ENCODE peak calls at places on chromosomes 6 and 20, in ten cellular contexts. W, V, J, M, Y, H, X, D, P and Q are unnamed samples.
A peak's percentile ranks its signal among the peaks of the same experiment; 100 is the strongest.

GRCh38 chr20:19826179-19826914 is 68.3 kb downstream of the RIN2 start:
- DNase-seq in Y (no peak), X (no peak), J (no peak), V (no peak), W (no peak), M (no peak), P (no peak), D (no peak), H (no peak), Q (no peak)

GRCh38 chr6:170152989-170153388 is 137.9 kb downstream of the DLL1 start:
- DNase-seq in P (no peak), H (peak; percentile 23), Y (no peak), J (no peak), D (no peak), V (peak; percentile 63), M (no peak), W (no peak), X (no peak), Q (no peak)

GRCh38 chr6:146890644-146891434 is 292.1 kb downstream of the ADGB start:
- DNase-seq in M (no peak), J (no peak), W (no peak), X (no peak), V (no peak), P (no peak), Y (no peak), D (peak; percentile 36), H (no peak), Q (no peak)

GRCh38 chr6:15434263-15434662 is 188.4 kb downstream of the JARID2 start:
- DNase-seq in P (no peak), V (no peak), J (no peak), D (no peak), M (peak; percentile 26), W (no peak), Y (no peak), H (no peak), X (no peak), Q (no peak)

GRCh38 chr6:125942677-125943527 is 13.7 kb upstream of the HINT3 start:
- DNase-seq in M (no peak), P (no peak), H (no peak), Y (no peak), W (no peak), V (peak; percentile 38), X (no peak), D (no peak), J (no peak), Q (no peak)

GRCh38 chr20:9079038-9079731 is 10.3 kb downstream of the PLCB4 start:
- DNase-seq in D (no peak), V (no peak), W (no peak), J (no peak), M (no peak), P (no peak), X (no peak), Y (no peak), H (no peak), Q (no peak)

GRCh38 chr6:121055572-121056163 is 278.6 kb downstream of the TBC1D32 start:
- DNase-seq in H (peak; percentile 3), P (no peak), X (no peak), D (peak; percentile 42), J (no peak), W (peak; percentile 2), Y (no peak), V (no peak), M (peak; percentile 21), Q (peak; percentile 33)

GRCh38 chr6:1395941-1396908 is 6.8 kb downstream of the FOXF2 start:
- DNase-seq in V (no peak), H (no peak), M (no peak), P (no peak), D (peak; percentile 78), X (no peak), W (no peak), J (no peak), Y (no peak), Q (no peak)

GRCh38 chr6:132096245-132096644 is 145.1 kb upstream of the CCN2 start:
- DNase-seq in D (no peak), X (no peak), H (no peak), M (no peak), Y (no peak), V (no peak), W (no peak), J (no peak), P (no peak), Q (no peak)

GRCh38 chr6:1618305-1619105 is 8.8 kb downstream of the FOXC1 start:
- DNase-seq in D (no peak), J (no peak), X (no peak), V (no peak), W (no peak), H (no peak), Y (no peak), P (no peak), M (no peak), Q (no peak)

GRCh38 chr6:34476941-34477340 is 11.1 kb downstream of the PACSIN1 start:
- DNase-seq in V (no peak), W (no peak), H (no peak), M (no peak), D (no peak), X (no peak), J (no peak), P (no peak), Y (no peak), Q (no peak)

DNA sequence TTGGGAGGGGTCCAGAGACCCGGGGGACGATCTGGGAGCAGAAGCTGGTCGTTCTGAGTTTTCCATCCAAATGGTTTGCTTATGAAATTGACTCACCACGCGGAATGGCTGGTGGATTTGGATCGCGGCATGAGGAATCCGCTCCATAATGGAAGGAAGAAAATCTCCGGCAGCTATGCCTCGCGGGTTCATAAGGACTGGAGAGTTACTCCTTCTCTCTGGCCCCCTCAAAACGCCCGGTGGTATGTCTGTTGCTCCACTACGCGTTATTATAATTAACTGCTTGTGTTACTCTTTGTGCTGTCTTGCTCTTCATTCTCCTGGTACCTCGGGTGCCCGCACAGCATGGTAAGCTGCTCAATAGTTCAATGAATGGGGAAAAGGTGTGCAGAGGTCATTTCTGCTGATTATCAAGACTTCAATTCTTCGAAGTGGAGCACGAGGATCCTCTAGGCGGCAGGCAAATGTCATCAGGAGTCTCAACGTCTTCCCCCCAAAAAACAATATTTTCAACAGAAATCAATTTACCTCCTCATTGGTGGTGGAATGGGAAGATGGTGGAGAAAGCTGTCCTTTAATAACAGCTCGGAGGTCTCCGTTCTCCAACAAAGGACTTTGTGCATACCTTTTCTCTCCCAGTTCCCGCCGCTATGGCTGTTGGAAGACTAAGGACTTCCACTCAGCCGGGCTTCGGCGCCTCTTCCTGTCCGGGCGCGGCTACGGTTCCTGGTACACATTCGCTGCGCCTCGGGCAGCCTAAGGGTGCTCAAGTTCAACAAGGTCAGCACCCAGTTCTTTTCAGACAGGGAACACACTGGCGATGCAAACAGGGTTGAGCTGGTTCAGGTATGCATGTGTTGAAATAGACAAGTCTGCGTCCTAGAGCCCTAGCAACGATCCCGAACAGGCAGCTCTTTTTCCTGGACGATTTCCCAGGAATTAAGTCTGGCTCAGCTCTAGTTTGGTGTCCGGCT is 9.2 kb upstream of the PRSS16 start:
- DNase-seq in D (no peak), Y (no peak), W (no peak), J (no peak), P (no peak), H (no peak), V (no peak), X (no peak), M (no peak), Q (no peak)
- H3K27me3 ChIP-seq in D (no peaks in the 10 kb centered on the region), Y (peaks cover 63% of the 10 kb centered on the region), W (peaks cover 46% of the 10 kb centered on the region), J (peaks cover 33% of the 10 kb centered on the region), P (no peaks in the 10 kb centered on the region), H (no peaks in the 10 kb centered on the region), V (peaks cover 99% of the 10 kb centered on the region), X (no peaks in the 10 kb centered on the region), M (peaks cover 21% of the 10 kb centered on the region), Q (peaks cover 58% of the 10 kb centered on the region)

GRCh38 chr20:36063916-36064660 is 90.5 kb upstream of the EPB41L1 start:
- DNase-seq in J (no peak), W (no peak), P (no peak), V (no peak), X (no peak), M (no peak), Y (no peak), D (no peak), H (no peak), Q (no peak)

GRCh38 chr20:36066777-36067176 is 87.8 kb upstream of the EPB41L1 start:
- DNase-seq in X (no peak), V (no peak), H (no peak), J (no peak), Y (no peak), M (no peak), D (no peak), P (no peak), W (no peak), Q (no peak)

GRCh38 chr20:36064661-36065426 is 89.7 kb upstream of the EPB41L1 start:
- DNase-seq in W (peak; percentile 90), Y (peak; percentile 94), D (peak; percentile 79), X (peak; percentile 99), V (peak; percentile 98), M (peak; percentile 88), H (peak; percentile 63), J (peak; percentile 94), P (peak; percentile 97), Q (peak; percentile 85)

GRCh38 chr20:36062799-36063198 is 91.7 kb upstream of the EPB41L1 start:
- DNase-seq in J (no peak), D (no peak), M (no peak), V (no peak), Y (no peak), P (no peak), X (no peak), W (no peak), H (no peak), Q (no peak)

GRCh38 chr20:36065427-36065998 is 89.0 kb upstream of the EPB41L1 start:
- DNase-seq in H (no peak), P (peak; percentile 27), D (no peak), X (no peak), W (no peak), M (no peak), V (no peak), Y (no peak), J (no peak), Q (no peak)
- H3K4me3 ChIP-seq in H (no peak overlapping the region), P (peak overlapping the region; percentile 69), D (no peak overlapping the region), X (no peak overlapping the region), W (peak overlapping the region; percentile 83), M (peak overlapping the region; percentile 84), V (peak overlapping the region; percentile 50), Y (peak overlapping the region; percentile 58), J (peak overlapping the region; percentile 65), Q (no peak overlapping the region)

GRCh38 chr20:1809121-1809520 is 86.1 kb upstream of the SIRPA start:
- DNase-seq in H (no peak), W (no peak), Y (no peak), P (no peak), M (no peak), V (no peak), X (no peak), D (peak; percentile 86), J (no peak), Q (no peak)
- H3K4me1 ChIP-seq in H (peaks cover 11% of the 10 kb centered on the region), W (no peaks in the 10 kb centered on the region), Y (no peaks in the 10 kb centered on the region), P (no peaks in the 10 kb centered on the region), M (peaks cover 8% of the 10 kb centered on the region), V (peaks cover 35% of the 10 kb centered on the region), X (peaks cover under 1% of the 10 kb centered on the region), D (peaks cover 58% of the 10 kb centered on the region), J (peaks cover 34% of the 10 kb centered on the region), Q (no peaks in the 10 kb centered on the region)

GRCh38 chr6:72620866-72621242 is 1.0 kb upstream of the KCNQ5 start:
- DNase-seq in W (no peak), V (no peak), M (no peak), X (peak; percentile 76), D (no peak), J (no peak), P (no peak), H (no peak), Y (no peak), Q (peak; percentile 13)
- H3K27me3 ChIP-seq in W (no peaks in the 10 kb centered on the region), V (peaks cover 62% of the 10 kb centered on the region), M (no peaks in the 10 kb centered on the region), X (no peaks in the 10 kb centered on the region), D (peaks cover 28% of the 10 kb centered on the region), J (peaks cover 17% of the 10 kb centered on the region), P (no peaks in the 10 kb centered on the region), H (peaks cover 25% of the 10 kb centered on the region), Y (peaks cover 18% of the 10 kb centered on the region), Q (peaks cover 4% of the 10 kb centered on the region)